ENCODE peak calls at places on chromosome 1, in six cellular contexts. O, I, Y, J, N and W are unnamed samples.

GRCh38 chr1:53359225-53359933 is 31.5 kb upstream of the LRP8 start:
- DNase-seq in O (no peak), I (no peak), Y (no peak), J (no peak), N (no peak), W (no peak)

GRCh38 chr1:26784023-26784871 is 3.5 kb upstream of the PIGV start:
- DNase-seq in O (no peak), I (no peak), Y (peak; percentile 59), J (peak; percentile 69), N (peak; percentile 51), W (peak; percentile 60)

GRCh38 chr1:108716437-108717230 is 3.9 kb downstream of the FNDC7 start:
- DNase-seq in O (no peak), I (no peak), Y (no peak), J (no peak), N (no peak), W (no peak)

GRCh38 chr1:70909262-70909817 is 138.3 kb downstream of the PTGER3 start:
- DNase-seq in O (no peak), I (no peak), Y (no peak), J (no peak), N (no peak), W (no peak)

GRCh38 chr1:213623103-213623581 is 364.6 kb upstream of the PROX1 start:
- DNase-seq in O (no peak), I (no peak), Y (no peak), J (no peak), N (no peak), W (no peak)

GRCh38 chr1:151443846-151444790 is 15.2 kb downstream of the POGZ start:
- DNase-seq in O (peak; percentile 86), I (peak; percentile 55), Y (peak; percentile 1), J (peak; percentile 89), N (peak; percentile 91), W (peak; percentile 87)

GRCh38 chr1:4562321-4562720 is 92.1 kb upstream of the AJAP1 start:
- DNase-seq in O (no peak), I (no peak), Y (no peak), J (no peak), N (no peak), W (no peak)

GRCh38 chr1:195897072-195897471 is 711.2 kb downstream of the KCNT2 start:
- DNase-seq in O (no peak), I (no peak), Y (no peak), J (no peak), N (peak; percentile 19), W (no peak)

GRCh38 chr1:36366091-36366661 is 19.5 kb downstream of the STK40 start:
- DNase-seq in O (peak; percentile 83), I (no peak), Y (peak; percentile 79), J (no peak), N (peak; percentile 57), W (peak; percentile 65)

GRCh38 chr1:179167418-179167777 is 62.1 kb downstream of the ABL2 start:
- DNase-seq in O (no peak), I (no peak), Y (no peak), J (no peak), N (no peak), W (no peak)

GRCh38 chr1:160924791-160925651 is 29.6 kb downstream of the ITLN2 start:
- DNase-seq in O (no peak), I (no peak), Y (no peak), J (no peak), N (no peak), W (no peak)

GRCh38 chr1:68166348-68166747 is 66.0 kb downstream of the WLS start:
- DNase-seq in O (no peak), I (no peak), Y (no peak), J (no peak), N (no peak), W (no peak)

GRCh38 chr1:36516372-36517018 is 33.8 kb upstream of the CSF3R start:
- DNase-seq in O (peak; percentile 66), I (peak; percentile 5), Y (peak; percentile 4), J (peak; percentile 75), N (peak; percentile 69), W (peak; percentile 64)

GRCh38 chr1:21384620-21385019 is 55.3 kb upstream of the NBPF3 start:
- DNase-seq in O (no peak), I (no peak), Y (no peak), J (peak; percentile 6), N (no peak), W (no peak)

GRCh38 chr1:109133815-109134214 is 19.9 kb downstream of the ELAPOR1 start:
- DNase-seq in O (peak; percentile 15), I (no peak), Y (peak; percentile 11), J (no peak), N (no peak), W (no peak)

GRCh38 chr1:109598156-109598555 is 21.3 kb downstream of the GNAT2 start:
- DNase-seq in O (no peak), I (no peak), Y (no peak), J (no peak), N (no peak), W (no peak)

GRCh38 chr1:210407207-210407886 is 78.6 kb downstream of the HHAT start:
- DNase-seq in O (peak; percentile 87), I (peak; percentile 3), Y (peak; percentile 65), J (peak; percentile 76), N (peak; percentile 72), W (peak; percentile 67)

GRCh38 chr1:26730695-26731094 is 34.9 kb downstream of the ARID1A start:
- DNase-seq in O (no peak), I (no peak), Y (no peak), J (no peak), N (no peak), W (no peak)

GRCh38 chr1:80540149-80540548 is 1260.6 kb upstream of the ADGRL2 start:
- DNase-seq in O (no peak), I (no peak), Y (no peak), J (no peak), N (no peak), W (no peak)

GRCh38 chr1:56758135-56758534 is 61.1 kb downstream of the FYB2 start:
- DNase-seq in O (no peak), I (no peak), Y (no peak), J (no peak), N (peak; percentile 4), W (no peak)

GRCh38 chr1:21651214-21652042 is 17.7 kb downstream of the RAP1GAP start:
- DNase-seq in O (peak; percentile 42), I (no peak), Y (peak; percentile 75), J (no peak), N (peak; percentile 43), W (peak; percentile 47)

GRCh38 chr1:180912801-180913616 is at the start of gene KIAA1614:
- DNase-seq in O (no peak), I (no peak), Y (peak; percentile 55), J (peak; percentile 53), N (peak; percentile 67), W (peak; percentile 43)

GRCh38 chr1:3742439-3743298 is 9.6 kb upstream of the CCDC27 start:
- DNase-seq in O (no peak), I (no peak), Y (no peak), J (no peak), N (peak; percentile 51), W (no peak)

GRCh38 chr1:204337583-204337982 is 22.1 kb downstream of the PLEKHA6 start:
- DNase-seq in O (no peak), I (no peak), Y (no peak), J (no peak), N (no peak), W (no peak)

GRCh38 chr1:193730017-193730416 is 543.6 kb upstream of the B3GALT2 start:
- DNase-seq in O (no peak), I (no peak), Y (no peak), J (no peak), N (no peak), W (no peak)

GRCh38 chr1:12556368-12556930 is 61.6 kb downstream of the DHRS3 start:
- DNase-seq in O (no peak), I (no peak), Y (no peak), J (no peak), N (peak; percentile 38), W (peak; percentile 19)

GRCh38 chr1:229714964-229715603 is 89.0 kb downstream of the URB2 start:
- DNase-seq in O (peak; percentile 56), I (no peak), Y (no peak), J (peak; percentile 64), N (peak; percentile 66), W (peak; percentile 58)

GRCh38 chr1:244187310-244187709 is 136.2 kb downstream of the ZBTB18 start:
- DNase-seq in O (no peak), I (no peak), Y (no peak), J (no peak), N (no peak), W (no peak)

GRCh38 chr1:200653022-200653462 is 16.7 kb downstream of the DDX59 start:
- DNase-seq in O (no peak), I (no peak), Y (no peak), J (no peak), N (no peak), W (no peak)

GRCh38 chr1:220880726-220881506 is 1.7 kb downstream of the HLX start:
- DNase-seq in O (peak; percentile 36), I (no peak), Y (no peak), J (peak; percentile 55), N (peak; percentile 29), W (peak; percentile 54)

GRCh38 chr1:203173566-203173965 is 2.1 kb downstream of the MYBPH start:
- DNase-seq in O (no peak), I (no peak), Y (no peak), J (no peak), N (no peak), W (no peak)

GRCh38 chr1:15525043-15525958 is 1.3 kb upstream of the CASP9 start:
- DNase-seq in O (peak; percentile 100), I (peak; percentile 95), Y (peak; percentile 36), J (no peak), N (peak; percentile 6), W (no peak)

GRCh38 chr1:72439036-72439435 is 156.7 kb upstream of the NEGR1 start:
- DNase-seq in O (no peak), I (no peak), Y (no peak), J (no peak), N (peak; percentile 55), W (no peak)

GRCh38 chr1:226939439-226940028 is 560 bp upstream of the COQ8A start:
- DNase-seq in O (peak; percentile 71), I (no peak), Y (no peak), J (peak; percentile 55), N (peak; percentile 66), W (peak; percentile 54)